ENCODE peak calls at places on chromosomes 12 and 14, in four cellular contexts. A is NCI-H2081; I is stimulated activated CD4-positive, alpha-beta T cell treated with anti-CD3 and anti-CD28 coated beads, Interleukin-12 subunit alpha, Interleukin-12 subunit beta, amount 100 ng/mL, for 4 hours; Q is hypothalamus. F is an unnamed sample.

GRCh38 chr14:91506226-91506625 is 3.9 kb downstream of the PPP4R3A start:
- DNase-seq in Q (no peak), I (no peak), A (no peak), F (no peak)

GRCh38 chr14:99322731-99323599 is 51.0 kb upstream of the BCL11B start:
- DNase-seq in I (no peak), Q (no peak), A (no peak), F (no peak)

GRCh38 chr14:100419856-100420255 is 96.7 kb downstream of the SLC25A47 start:
- DNase-seq in I (no peak), Q (no peak), A (no peak), F (no peak)

GRCh38 chr12:116026768-116027550 is 250.5 kb downstream of the MED13L start:
- DNase-seq in Q (no peak), I (no peak), A (no peak), F (no peak)

GRCh38 chr12:119157528-119157927 is 21.2 kb upstream of the HSPB8 start:
- DNase-seq in Q (no peak), A (no peak), I (no peak), F (no peak)

GRCh38 chr12:82817368-82817767 is 130.7 kb downstream of the TMTC2 start:
- DNase-seq in A (no peak), Q (no peak), I (no peak), F (peak)

GRCh38 chr12:56839489-56840442 is 76.6 kb downstream of the HSD17B6 start:
- DNase-seq in I (peak), Q (peak), A (no peak), F (peak)

GRCh38 chr12:83102499-83102898 is 415.8 kb downstream of the TMTC2 start:
- DNase-seq in A (no peak), Q (no peak), I (no peak), F (no peak)

GRCh38 chr14:69335421-69335820 is 62.7 kb downstream of the ERH start:
- DNase-seq in A (no peak), I (no peak), Q (no peak), F (no peak)

GRCh38 chr14:71687115-71687836 is 245.0 kb upstream of the RGS6 start:
- DNase-seq in Q (no peak), I (no peak), A (no peak), F (no peak)

GRCh38 chr12:119602695-119603094 is 9.1 kb downstream of the TMEM233 start:
- DNase-seq in I (no peak), Q (no peak), A (no peak), F (no peak)

GRCh38 chr14:101006008-101006407 is 102.5 kb upstream of the RTL1 start:
- DNase-seq in A (no peak), Q (no peak), I (no peak), F (no peak)

GRCh38 chr12:85697003-85697402 is 139.2 kb downstream of the RASSF9 start:
- DNase-seq in A (no peak), Q (no peak), I (no peak), F (no peak)

GRCh38 chr14:21320913-21321312 is 41.0 kb downstream of the RPGRIP1 start:
- DNase-seq in I (no peak), A (no peak), Q (no peak), F (no peak)

GRCh38 chr14:105436402-105436801 is 16.8 kb downstream of the MTA1 start:
- DNase-seq in Q (no peak), I (no peak), A (no peak), F (no peak)

GRCh38 chr14:30826070-30826469 is 48.3 kb upstream of the COCH start:
- DNase-seq in I (no peak), A (no peak), Q (no peak), F (no peak)

GRCh38 chr12:124967016-124967739 is 21.8 kb downstream of the DHX37 start:
- DNase-seq in A (peak), I (no peak), Q (no peak), F (no peak)

GRCh38 chr12:6909421-6910145 is 4.8 kb upstream of the ENO2 start:
- DNase-seq in I (no peak), A (peak), Q (no peak), F (no peak)

GRCh38 chr12:108270841-108271126 is 68.3 kb downstream of the CMKLR1 start:
- DNase-seq in I (no peak), A (no peak), Q (no peak), F (no peak)

GRCh38 chr14:80906946-80907345 is 34.6 kb downstream of the CEP128 start:
- DNase-seq in A (no peak), I (no peak), Q (no peak), F (no peak)